ENCODE peak calls at places on chromosomes 7 and 10, in seven cellular contexts. K is frontal cortex; J is A549; A is cardiac muscle cell; T is stimulated activated CD8-positive, alpha-beta memory T cell treated with anti-CD3 and anti-CD28 coated beads, Interleukin-2, amount 100 ng/mL, for 1 hour; R is NCI-H1092; Z is Karpas-422. F is an unnamed sample.

GRCh38 chr10:89869180-89869579 is 167.8 kb downstream of the KIF20B start:
- DNase-seq in T (no peak), A (peak), K (no peak), J (no peak), R (no peak), Z (no peak), F (no peak)

GRCh38 chr10:68301790-68302502 is 29.9 kb upstream of the HNRNPH3 start:
- DNase-seq in A (peak), K (peak), J (peak), T (no peak), Z (peak), R (no peak), F (no peak)

GRCh38 chr7:143882020-143882610 is 19.9 kb downstream of the TCAF1 start:
- DNase-seq in R (peak), J (no peak), T (no peak), K (peak), Z (no peak), A (peak), F (no peak)

GRCh38 chr7:144519900-144520299 is 116.4 kb upstream of the NOBOX start:
- DNase-seq in Z (no peak), R (no peak), A (no peak), J (no peak), T (no peak), K (no peak), F (no peak)

GRCh38 chr10:119131512-119132240 is 27.8 kb downstream of the DENND10 start:
- DNase-seq in J (peak), K (no peak), T (no peak), Z (no peak), A (peak), R (no peak), F (no peak)

GRCh38 chr7:26924149-26924767 is 59.9 kb upstream of the SKAP2 start:
- DNase-seq in R (no peak), A (no peak), K (no peak), J (no peak), Z (no peak), T (no peak), F (no peak)

GRCh38 chr10:28674782-28675181 is 2.5 kb upstream of the BAMBI start:
- DNase-seq in R (no peak), T (no peak), J (no peak), K (no peak), Z (no peak), A (no peak), F (no peak)

GRCh38 chr7:94374231-94374630 is 20.5 kb upstream of the COL1A2 start:
- DNase-seq in A (peak), T (no peak), R (no peak), J (no peak), Z (no peak), K (no peak), F (no peak)

GRCh38 chr10:92970301-92971070 is 90.1 kb upstream of the CYP26C1 start:
- DNase-seq in J (no peak), K (no peak), T (no peak), Z (no peak), A (peak), R (no peak), F (no peak)

GRCh38 chr7:20146461-20146860 is 70.7 kb downstream of the MACC1 start:
- DNase-seq in Z (no peak), A (peak), T (no peak), R (no peak), J (no peak), K (no peak), F (no peak)

GRCh38 chr10:85319826-85320225 is 991.4 kb downstream of the CCSER2 start:
- DNase-seq in R (no peak), T (no peak), J (no peak), A (no peak), Z (no peak), K (no peak), F (no peak)

GRCh38 chr10:76072384-76072783 is 641.0 kb downstream of the LRMDA start:
- DNase-seq in A (no peak), Z (no peak), R (no peak), K (no peak), J (no peak), T (no peak), F (no peak)

GRCh38 chr10:74502963-74503608 is 323.3 kb upstream of the KAT6B start:
- DNase-seq in J (no peak), Z (no peak), R (no peak), T (no peak), A (peak), K (no peak), F (no peak)

GRCh38 chr7:137909042-137909441 is 62.3 kb upstream of the DGKI start:
- DNase-seq in K (no peak), A (peak), T (no peak), Z (no peak), J (no peak), R (no peak), F (no peak)

GRCh38 chr7:5679741-5680473 is 101.6 kb downstream of the RNF216 start:
- DNase-seq in K (no peak), J (no peak), A (no peak), Z (peak), T (no peak), R (no peak), F (no peak)

GRCh38 chr7:17247357-17247756 is 51.1 kb upstream of the AHR start:
- DNase-seq in T (no peak), K (no peak), Z (no peak), R (no peak), J (no peak), A (no peak), F (no peak)

GRCh38 chr7:16795624-16796023 is 9.2 kb downstream of the AGR2 start:
- DNase-seq in J (no peak), K (no peak), A (no peak), T (no peak), R (peak), Z (no peak), F (no peak)

GRCh38 chr7:102849079-102849478 is 63.7 kb upstream of the LRRC17 start:
- DNase-seq in T (no peak), J (no peak), A (no peak), R (no peak), K (no peak), Z (no peak), F (no peak)

GRCh38 chr7:150962285-150962742 is 15.8 kb downstream of the KCNH2 start:
- DNase-seq in R (no peak), K (no peak), T (no peak), J (no peak), A (no peak), Z (no peak), F (no peak)

GRCh38 chr10:103336370-103336769 is 14.6 kb downstream of the PCGF6 start:
- DNase-seq in A (no peak), T (no peak), J (no peak), K (no peak), Z (no peak), R (no peak), F (no peak)

GRCh38 chr7:130566168-130566897 is 74.4 kb downstream of the MEST start:
- DNase-seq in A (peak), Z (no peak), K (no peak), J (no peak), R (no peak), T (no peak), F (no peak)

GRCh38 chr10:101238732-101239105 is 9.5 kb upstream of the LBX1 start:
- DNase-seq in A (peak), R (no peak), Z (no peak), J (no peak), K (no peak), T (no peak), F (no peak)

GRCh38 chr7:16203065-16203464 is 218.3 kb downstream of the CRPPA start:
- DNase-seq in T (no peak), R (no peak), K (no peak), J (no peak), Z (no peak), A (no peak), F (no peak)

GRCh38 chr7:44288811-44289340 is 36.5 kb downstream of the CAMK2B start:
- DNase-seq in T (no peak), J (no peak), K (no peak), R (no peak), A (no peak), Z (no peak), F (no peak)

GRCh38 chr10:59588791-59589190 is 120.9 kb downstream of the SLC16A9 start:
- DNase-seq in K (no peak), Z (no peak), T (no peak), A (no peak), J (peak), R (no peak), F (no peak)

GRCh38 chr7:74454948-74455804 is 1.5 kb downstream of the GTF2IRD1 start:
- DNase-seq in K (no peak), T (no peak), J (no peak), A (no peak), R (no peak), Z (no peak), F (no peak)

GRCh38 chr7:45684910-45685618 is 110.9 kb downstream of the ADCY1 start:
- DNase-seq in A (no peak), Z (no peak), K (no peak), T (no peak), R (no peak), J (no peak), F (peak)

GRCh38 chr10:29039659-29040309 is 249.1 kb upstream of the LYZL1 start:
- DNase-seq in Z (no peak), R (no peak), K (no peak), T (no peak), A (peak), J (peak), F (no peak)

GRCh38 chr10:31124852-31125251 is 93.2 kb upstream of the ZNF438 start:
- DNase-seq in A (peak), K (no peak), R (no peak), J (no peak), Z (no peak), T (no peak), F (no peak)

GRCh38 chr10:95500649-95501048 is 60.5 kb downstream of the SORBS1 start:
- DNase-seq in A (no peak), R (no peak), J (no peak), Z (no peak), T (no peak), K (no peak), F (no peak)

GRCh38 chr7:91634485-91635177 is 245.9 kb downstream of the MTERF1 start:
- DNase-seq in T (no peak), R (peak), J (no peak), A (no peak), Z (no peak), K (no peak), F (no peak)

GRCh38 chr10:15342970-15343369 is 28.1 kb downstream of the FAM171A1 start:
- DNase-seq in K (no peak), A (no peak), Z (no peak), R (no peak), J (no peak), T (no peak), F (no peak)

GRCh38 chr10:974038-974784 is 14.0 kb upstream of the GTPBP4 start:
- DNase-seq in K (no peak), A (peak), R (no peak), T (no peak), Z (no peak), J (peak), F (no peak)